ENCODE peak calls at places on chromosomes 6 and 20, in four cellular contexts. One of them, this sample, is unnamed.

GRCh38 chr6:37485259-37485658 is 14.4 kb downstream of the CCDC167 start:
- DNase-seq in HCT116: no peak
- DNase-seq in HepG2: no peak
- DNase-seq in K562: peak; percentile 64
- DNase-seq in this sample: no peak

GRCh38 chr6:110404602-110405001 is 10.8 kb downstream of the DDO start:
- DNase-seq in HCT116: no peak
- DNase-seq in HepG2: no peak
- DNase-seq in K562: no peak
- DNase-seq in this sample: no peak

GRCh38 chr6:122389704-122390103 is 9.7 kb upstream of the HSF2 start:
- DNase-seq in HCT116: no peak
- DNase-seq in HepG2: peak; percentile 23
- DNase-seq in K562: no peak
- DNase-seq in this sample: no peak

GRCh38 chr20:34475979-34476736 is 40.1 kb upstream of the DYNLRB1 start:
- DNase-seq in HCT116: no peak
- DNase-seq in HepG2: peak; percentile 47
- DNase-seq in K562: no peak
- DNase-seq in this sample: no peak

GRCh38 chr6:29631860-29632731 is 887 bp downstream of the GABBR1 start:
- DNase-seq in HCT116: no peak
- DNase-seq in HepG2: no peak
- DNase-seq in K562: peak; percentile 91
- DNase-seq in this sample: no peak

GRCh38 chr6:36099872-36100483 is 30.3 kb upstream of the MAPK13 start:
- DNase-seq in HCT116: no peak
- DNase-seq in HepG2: no peak
- DNase-seq in K562: peak; percentile 76
- DNase-seq in this sample: no peak

GRCh38 chr6:33313709-33314514 is at the start of gene TAPBP:
- DNase-seq in HCT116: no peak
- DNase-seq in HepG2: peak; percentile 55
- DNase-seq in K562: peak; percentile 61
- DNase-seq in this sample: no peak

GRCh38 chr6:36969240-36969691 is 14.7 kb downstream of the PI16 start:
- DNase-seq in HCT116: no peak
- DNase-seq in HepG2: no peak
- DNase-seq in K562: no peak
- DNase-seq in this sample: no peak

GRCh38 chr6:169078399-169079145 is 175.1 kb downstream of the THBS2 start:
- DNase-seq in HCT116: no peak
- DNase-seq in HepG2: no peak
- DNase-seq in K562: no peak
- DNase-seq in this sample: no peak

GRCh38 chr6:136822051-136822378 is 377 bp upstream of the PEX7 start:
- DNase-seq in HCT116: no peak
- DNase-seq in HepG2: no peak
- DNase-seq in K562: no peak
- DNase-seq in this sample: peak; percentile 17

GRCh38 chr6:170317718-170318117 is 11.2 kb downstream of the FAM120B start:
- DNase-seq in HCT116: no peak
- DNase-seq in HepG2: no peak
- DNase-seq in K562: no peak
- DNase-seq in this sample: no peak

GRCh38 chr20:23585808-23586734 is 17.8 kb upstream of the CST9L start:
- DNase-seq in HCT116: no peak
- DNase-seq in HepG2: peak; percentile 96
- DNase-seq in K562: no peak
- DNase-seq in this sample: no peak

GRCh38 chr6:12715437-12715836 is 1.1 kb upstream of the PHACTR1 start:
- DNase-seq in HCT116: no peak
- DNase-seq in HepG2: no peak
- DNase-seq in K562: no peak
- DNase-seq in this sample: no peak

GRCh38 chr6:116571683-116572000 is 338 bp downstream of the RWDD1 start:
- DNase-seq in HCT116: no peak
- DNase-seq in HepG2: no peak
- DNase-seq in K562: no peak
- DNase-seq in this sample: no peak

GRCh38 chr6:116568851-116569755 is 2.2 kb upstream of the RWDD1 start:
- DNase-seq in HCT116: no peak
- DNase-seq in HepG2: no peak
- DNase-seq in K562: no peak
- DNase-seq in this sample: no peak

GRCh38 chr6:116570856-116571682 is at the start of gene RWDD1:
- DNase-seq in HCT116: peak; percentile 98
- DNase-seq in HepG2: peak; percentile 99
- DNase-seq in K562: peak; percentile 96
- DNase-seq in this sample: peak; percentile 99

GRCh38 chr6:116575227-116575626 is 3.9 kb downstream of the RWDD1 start:
- DNase-seq in HCT116: no peak
- DNase-seq in HepG2: no peak
- DNase-seq in K562: no peak
- DNase-seq in this sample: no peak

GRCh38 chr6:116572162-116572561 is 858 bp downstream of the RWDD1 start:
- DNase-seq in HCT116: no peak
- DNase-seq in HepG2: peak; percentile 50
- DNase-seq in K562: peak; percentile 37
- DNase-seq in this sample: no peak
- TF ChIP-seq TCF7L2 in HCT116: no peak
- TF ChIP-seq TCF7L2 in HepG2: no peak
- TF ChIP-seq TCF7L2 in K562: no peak
- TF ChIP-seq TCF7L2 in this sample: no peak

GRCh38 chr6:42790549-42791181 is 8.8 kb downstream of the BICRAL start:
- DNase-seq in HCT116: no peak
- DNase-seq in HepG2: no peak
- DNase-seq in K562: no peak
- DNase-seq in this sample: no peak

GRCh38 chr6:42787018-42787611 is 5.3 kb downstream of the BICRAL start:
- DNase-seq in HCT116: no peak
- DNase-seq in HepG2: no peak
- DNase-seq in K562: no peak
- DNase-seq in this sample: no peak

GRCh38 chr6:42791706-42792320 is 10.0 kb downstream of the BICRAL start:
- DNase-seq in HCT116: no peak
- DNase-seq in HepG2: no peak
- DNase-seq in K562: no peak
- DNase-seq in this sample: no peak

GRCh38 chr6:42786525-42786985 is 4.7 kb downstream of the BICRAL start:
- DNase-seq in HCT116: no peak
- DNase-seq in HepG2: no peak
- DNase-seq in K562: no peak
- DNase-seq in this sample: no peak

GRCh38 chr6:42788671-42789070 is 6.8 kb downstream of the BICRAL start:
- DNase-seq in HCT116: no peak
- DNase-seq in HepG2: no peak
- DNase-seq in K562: no peak
- DNase-seq in this sample: no peak
- TF ChIP-seq TCF7L2 in HCT116: no peak
- TF ChIP-seq TCF7L2 in HepG2: no peak
- TF ChIP-seq TCF7L2 in K562: no peak
- TF ChIP-seq TCF7L2 in this sample: no peak

GRCh38 chr6:2951723-2952122 is 19.6 kb downstream of the SERPINB6 start:
- DNase-seq in HCT116: no peak
- DNase-seq in HepG2: no peak
- DNase-seq in K562: no peak
- DNase-seq in this sample: no peak
- TF ChIP-seq TCF7L2 in HCT116: no peak
- TF ChIP-seq TCF7L2 in HepG2: no peak
- TF ChIP-seq TCF7L2 in K562: no peak
- TF ChIP-seq TCF7L2 in this sample: no peak

DNA sequence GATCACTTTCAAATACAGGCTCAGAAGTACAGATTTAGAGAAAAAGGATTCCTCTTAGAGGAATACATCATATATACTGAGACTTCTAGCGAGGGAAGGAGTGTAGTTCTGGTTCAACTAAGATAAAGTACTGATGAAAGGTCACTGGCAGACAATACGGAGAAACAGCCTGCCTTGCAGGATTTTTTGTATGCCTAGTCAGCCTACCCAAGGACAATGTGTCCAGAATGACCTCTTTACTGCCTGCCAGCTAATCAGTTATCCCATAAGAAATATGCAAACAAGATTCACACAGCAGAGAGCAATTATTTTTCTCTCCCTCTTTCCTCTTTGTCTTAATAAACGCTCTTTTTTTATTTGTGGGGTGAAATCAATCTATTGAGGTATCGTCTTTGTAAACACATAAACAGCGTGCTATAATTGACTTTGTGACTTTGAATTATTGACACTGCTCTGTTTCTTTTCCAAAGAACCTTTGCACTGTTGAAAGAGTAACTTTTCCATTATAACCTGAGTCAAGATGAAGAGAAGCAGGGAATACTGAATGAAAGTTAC is 1.4 kb upstream of the TSPYL4 start:
- DNase-seq in HCT116: no peak
- DNase-seq in HepG2: peak; percentile 65
- DNase-seq in K562: peak; percentile 51
- DNase-seq in this sample: no peak
- TF ChIP-seq TCF7L2 in HCT116: no peak
- TF ChIP-seq TCF7L2 in HepG2: no peak
- TF ChIP-seq TCF7L2 in K562: no peak
- TF ChIP-seq TCF7L2 in this sample: no peak

GRCh38 chr20:40754372-40754943 is 65.4 kb upstream of the MAFB start:
- DNase-seq in HCT116: no peak
- DNase-seq in HepG2: no peak
- DNase-seq in K562: no peak
- DNase-seq in this sample: no peak

GRCh38 chr20:40753472-40753871 is 64.4 kb upstream of the MAFB start:
- DNase-seq in HCT116: no peak
- DNase-seq in HepG2: no peak
- DNase-seq in K562: no peak
- DNase-seq in this sample: no peak

GRCh38 chr20:40748182-40748581 is 59.1 kb upstream of the MAFB start:
- DNase-seq in HCT116: no peak
- DNase-seq in HepG2: no peak
- DNase-seq in K562: no peak
- DNase-seq in this sample: no peak

GRCh38 chr20:40749985-40750506 is 61.0 kb upstream of the MAFB start:
- DNase-seq in HCT116: no peak
- DNase-seq in HepG2: no peak
- DNase-seq in K562: no peak
- DNase-seq in this sample: no peak

GRCh38 chr20:40750541-40750940 is 61.5 kb upstream of the MAFB start:
- DNase-seq in HCT116: no peak
- DNase-seq in HepG2: no peak
- DNase-seq in K562: no peak
- DNase-seq in this sample: no peak
- TF ChIP-seq TCF7L2 in HCT116: no peak
- TF ChIP-seq TCF7L2 in HepG2: no peak
- TF ChIP-seq TCF7L2 in K562: no peak
- TF ChIP-seq TCF7L2 in this sample: no peak

GRCh38 chr6:95232477-95232876 is 344.9 kb upstream of the MANEA start:
- DNase-seq in HCT116: no peak
- DNase-seq in HepG2: no peak
- DNase-seq in K562: no peak
- DNase-seq in this sample: no peak
- TF ChIP-seq TCF7L2 in HCT116: no peak
- TF ChIP-seq TCF7L2 in HepG2: no peak
- TF ChIP-seq TCF7L2 in K562: no peak
- TF ChIP-seq TCF7L2 in this sample: no peak

GRCh38 chr6:142400495-142400894 is 98.7 kb downstream of the ADGRG6 start:
- DNase-seq in HCT116: no peak
- DNase-seq in HepG2: no peak
- DNase-seq in K562: peak; percentile 57
- DNase-seq in this sample: no peak

GRCh38 chr6:142404751-142405150 is 102.9 kb downstream of the ADGRG6 start:
- DNase-seq in HCT116: no peak
- DNase-seq in HepG2: peak; percentile 85
- DNase-seq in K562: no peak
- DNase-seq in this sample: no peak

GRCh38 chr6:142399739-142400138 is 97.9 kb downstream of the ADGRG6 start:
- DNase-seq in HCT116: no peak
- DNase-seq in HepG2: no peak
- DNase-seq in K562: no peak
- DNase-seq in this sample: no peak

GRCh38 chr6:142398353-142398752 is 96.5 kb downstream of the ADGRG6 start:
- DNase-seq in HCT116: no peak
- DNase-seq in HepG2: no peak
- DNase-seq in K562: no peak
- DNase-seq in this sample: no peak

GRCh38 chr6:142401838-142402237 is 100.0 kb downstream of the ADGRG6 start:
- DNase-seq in HCT116: no peak
- DNase-seq in HepG2: no peak
- DNase-seq in K562: no peak
- DNase-seq in this sample: no peak
- TF ChIP-seq TCF7L2 in HCT116: no peak
- TF ChIP-seq TCF7L2 in HepG2: no peak
- TF ChIP-seq TCF7L2 in K562: no peak
- TF ChIP-seq TCF7L2 in this sample: no peak

GRCh38 chr20:43669332-43669731 is 2.4 kb downstream of the MYBL2 start:
- DNase-seq in HCT116: no peak
- DNase-seq in HepG2: no peak
- DNase-seq in K562: no peak
- DNase-seq in this sample: no peak

GRCh38 chr20:43670423-43670822 is 3.5 kb downstream of the MYBL2 start:
- DNase-seq in HCT116: no peak
- DNase-seq in HepG2: no peak
- DNase-seq in K562: no peak
- DNase-seq in this sample: no peak

GRCh38 chr20:43666376-43667328 is at the start of gene MYBL2:
- DNase-seq in HCT116: peak; percentile 18
- DNase-seq in HepG2: peak; percentile 70
- DNase-seq in K562: peak; percentile 88
- DNase-seq in this sample: no peak

GRCh38 chr20:43665466-43666176 is 1.3 kb upstream of the MYBL2 start:
- DNase-seq in HCT116: no peak
- DNase-seq in HepG2: no peak
- DNase-seq in K562: no peak
- DNase-seq in this sample: no peak

DNA sequence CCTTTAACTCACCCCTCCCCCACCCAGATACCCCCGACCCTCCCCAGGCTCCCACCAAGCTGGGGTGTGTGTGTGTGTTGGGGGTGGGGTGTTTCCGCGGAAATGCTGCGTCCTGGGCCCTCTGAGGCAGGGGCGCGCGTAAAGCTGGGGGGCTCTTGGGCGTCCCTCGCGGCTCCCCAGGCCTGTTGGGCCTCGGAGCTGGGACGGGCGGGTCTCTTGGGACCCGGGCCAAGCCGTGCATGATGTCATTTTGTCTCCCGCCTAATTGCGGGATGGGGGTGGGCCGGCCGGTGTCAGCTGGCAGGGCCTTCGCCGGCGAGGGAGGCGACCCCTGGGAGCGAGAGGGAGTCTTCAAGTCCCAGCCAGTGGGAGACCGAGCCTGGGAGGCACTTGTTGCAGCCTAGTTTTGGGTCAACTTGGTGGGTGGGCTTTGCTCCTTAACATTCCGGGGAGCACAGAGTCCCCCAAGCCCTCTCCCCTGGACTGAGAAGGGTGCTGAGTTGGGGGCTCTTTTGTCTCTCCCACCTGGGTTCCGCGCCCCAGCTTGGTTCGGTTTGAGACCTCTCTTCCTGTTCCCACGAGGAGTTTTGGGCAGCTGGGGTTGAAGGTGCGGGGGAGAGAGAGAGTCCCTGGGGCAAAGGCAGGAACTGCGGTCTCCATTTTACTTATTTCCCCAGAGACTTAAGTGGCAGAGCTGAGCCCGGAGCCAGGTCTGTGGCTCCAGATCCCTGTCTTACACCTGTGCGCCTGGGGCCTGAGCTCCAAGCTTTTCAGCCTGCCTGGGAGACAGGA is 623 bp downstream of the MYBL2 start:
- DNase-seq in HCT116: no peak
- DNase-seq in HepG2: no peak
- DNase-seq in K562: peak; percentile 59
- DNase-seq in this sample: no peak
- TF ChIP-seq TCF7L2 in HCT116: no peak
- TF ChIP-seq TCF7L2 in HepG2: no peak
- TF ChIP-seq TCF7L2 in K562: no peak
- TF ChIP-seq TCF7L2 in this sample: no peak

This sample was measured in Panc1.